ENCODE peak calls at places on chromosomes 5 and 9, in eight cellular contexts. Q is A549, A is Caco-2, S is natural killer cell, R is cardiac fibroblast, I is AG04450, M is NB4, O is GM06990. T is an unnamed sample.

GRCh38 chr5:34494111-34494755 is 161.9 kb upstream of the RAI14 start:
- DNase-seq in I (no peak), O (peak; percentile 43), R (peak; percentile 78), Q (no peak), S (no peak), M (no peak), A (no peak), T (peak; percentile 38)

GRCh38 chr9:85743290-85744128 is 1.8 kb upstream of the AGTPBP1 start:
- DNase-seq in O (no peak), Q (peak; percentile 27), M (peak; percentile 87), A (no peak), I (peak; percentile 83), R (peak; percentile 94), S (peak; percentile 34), T (no peak)

GRCh38 chr5:10674582-10674981 is 86.5 kb downstream of the DAP start:
- DNase-seq in Q (no peak), S (no peak), I (no peak), R (no peak), M (no peak), O (no peak), A (no peak), T (no peak)

GRCh38 chr9:119160559-119160958 is 208.7 kb downstream of the BRINP1 start:
- DNase-seq in S (no peak), O (no peak), R (no peak), A (no peak), M (no peak), I (no peak), Q (no peak), T (no peak)

GRCh38 chr5:169670769-169671525 is 33.9 kb downstream of the DOCK2 start:
- DNase-seq in A (no peak), R (no peak), I (no peak), S (no peak), Q (no peak), O (peak; percentile 50), M (no peak), T (no peak)

GRCh38 chr5:44511596-44511995 is 122.4 kb upstream of the FGF10 start:
- DNase-seq in A (no peak), I (no peak), Q (no peak), R (no peak), S (no peak), O (no peak), M (no peak), T (no peak)

GRCh38 chr5:96967400-96967799 is 31.5 kb downstream of the LNPEP start:
- DNase-seq in S (no peak), A (no peak), R (no peak), I (no peak), Q (no peak), O (no peak), M (no peak), T (no peak)

GRCh38 chr5:156239800-156240199 is 87.2 kb upstream of the SGCD start:
- DNase-seq in A (peak; percentile 3), R (no peak), I (no peak), M (no peak), Q (no peak), S (no peak), O (no peak), T (no peak)

GRCh38 chr9:18490591-18491370 is 16.8 kb downstream of the ADAMTSL1 start:
- DNase-seq in A (no peak), Q (no peak), S (no peak), M (no peak), R (peak; percentile 100), O (no peak), I (peak; percentile 96), T (peak; percentile 86)

GRCh38 chr5:115796656-115797055 is 19.8 kb downstream of the CDO1 start:
- DNase-seq in O (no peak), S (no peak), Q (no peak), R (no peak), M (no peak), A (no peak), I (no peak), T (no peak)

GRCh38 chr9:135914921-135915320 is 7.6 kb upstream of the CAMSAP1 start:
- DNase-seq in A (no peak), I (peak; percentile 42), R (peak; percentile 42), M (no peak), O (no peak), Q (no peak), S (no peak), T (no peak)

GRCh38 chr9:22427226-22427880 is 19.3 kb upstream of the DMRTA1 start:
- DNase-seq in A (no peak), I (no peak), M (no peak), Q (no peak), S (no peak), O (no peak), R (no peak), T (no peak)

GRCh38 chr5:96049398-96050272 is 88.0 kb upstream of the ELL2 start:
- DNase-seq in O (no peak), Q (no peak), A (no peak), R (peak; percentile 81), M (no peak), S (no peak), I (no peak), T (no peak)

GRCh38 chr5:134146651-134147544 is 29.9 kb downstream of the SKP1 start:
- DNase-seq in I (no peak), S (no peak), M (no peak), Q (no peak), O (no peak), R (no peak), A (no peak), T (no peak)

GRCh38 chr5:553874-554273 is 29.6 kb upstream of the SLC9A3 start:
- DNase-seq in A (peak; percentile 51), R (peak; percentile 7), M (no peak), Q (peak; percentile 58), I (no peak), O (no peak), S (no peak), T (no peak)

GRCh38 chr5:554284-554988 is 30.2 kb upstream of the SLC9A3 start:
- DNase-seq in I (no peak), Q (no peak), A (no peak), O (no peak), S (no peak), M (no peak), R (no peak), T (no peak)

GRCh38 chr5:555058-555623 is 30.9 kb upstream of the SLC9A3 start:
- DNase-seq in A (no peak), S (peak; percentile 10), R (no peak), O (no peak), I (no peak), Q (no peak), M (no peak), T (no peak)

GRCh38 chr5:548256-548655 is 24.0 kb upstream of the SLC9A3 start:
- DNase-seq in O (no peak), M (peak; percentile 73), S (no peak), A (no peak), I (no peak), Q (no peak), R (peak; percentile 16), T (no peak)

GRCh38 chr5:551406-551805 is 27.2 kb upstream of the SLC9A3 start:
- DNase-seq in R (no peak), Q (no peak), A (no peak), O (no peak), I (no peak), M (no peak), S (no peak), T (no peak)
- TF ChIP-seq CTCF in R (no peak), Q (no peak), A (no peak), O (no peak), I (no peak), M (no peak), S (no peak), T (no peak)

DNA sequence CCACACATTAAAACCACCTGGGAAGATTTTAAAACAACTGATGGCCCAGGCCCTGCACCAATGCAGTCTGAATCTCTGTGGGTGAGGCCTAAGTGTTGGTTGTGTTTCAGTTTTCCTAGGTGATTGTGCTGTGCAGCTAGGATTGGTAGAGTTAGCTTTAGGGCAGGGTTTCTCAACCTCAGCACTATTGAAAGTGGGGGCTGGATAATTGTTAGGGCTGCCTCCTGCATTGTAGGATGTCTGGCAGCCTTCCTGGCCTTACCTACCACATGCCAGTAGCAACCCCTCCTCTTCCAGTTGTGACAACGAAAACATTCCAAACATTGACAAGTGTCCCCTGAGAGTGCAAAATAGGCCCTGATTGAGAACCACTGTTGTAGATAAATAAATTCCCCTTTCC is 337.0 kb downstream of the KIAA0825 start:
- DNase-seq in I (no peak), O (no peak), A (no peak), S (no peak), R (no peak), Q (no peak), M (no peak), T (no peak)
- TF ChIP-seq CTCF in I (no peak), O (no peak), A (no peak), S (no peak), R (no peak), Q (no peak), M (no peak), T (no peak)

DNA sequence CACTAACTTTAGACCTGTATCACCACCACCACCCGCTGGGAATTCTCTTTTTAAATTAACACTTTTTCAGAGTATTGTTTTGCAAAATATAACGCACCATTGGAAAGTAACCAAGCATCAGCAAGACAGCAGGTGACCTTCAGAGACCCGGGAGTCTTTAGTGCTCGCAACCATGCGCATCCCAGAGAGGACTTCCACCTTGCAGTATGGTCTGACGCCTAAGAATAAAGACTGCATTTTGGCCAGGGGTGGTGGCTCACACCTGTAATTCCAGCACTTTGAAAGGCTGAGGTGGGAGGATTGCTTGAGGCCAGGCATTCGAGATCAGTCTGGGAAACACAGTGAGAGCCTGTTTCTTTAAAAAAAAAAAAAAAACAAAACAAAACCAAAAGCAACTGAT is 113.8 kb downstream of the MED27 start:
- DNase-seq in O (no peak), S (no peak), Q (no peak), M (no peak), A (no peak), R (no peak), I (no peak), T (no peak)
- TF ChIP-seq CTCF in O (no peak), S (no peak), Q (no peak), M (no peak), A (no peak), R (no peak), I (no peak), T (no peak)

GRCh38 chr5:30401479-30402058 is 791.9 kb upstream of the CDH6 start:
- DNase-seq in S (no peak), M (peak; percentile 52), Q (no peak), O (no peak), I (peak; percentile 7), R (peak; percentile 63), A (peak; percentile 69), T (peak; percentile 3)
- TF ChIP-seq CTCF in S (no peak), M (peak; percentile 47), Q (peak; percentile 18), O (no peak), I (peak; percentile 66), R (peak; percentile 42), A (peak; percentile 64), T (peak; percentile 57)